ENCODE peak calls at places on chromosomes 4 and X, in four cellular contexts. A, L, I and F are unnamed samples.

GRCh38 chrX:69238153-69238959 is 73.1 kb upstream of the PJA1 start:
- DNase-seq in L (no peak), A (no peak), I (no peak), F (no peak)

GRCh38 chr4:1783970-1784369 is 9.1 kb upstream of the FGFR3 start:
- DNase-seq in I (no peak), L (no peak), A (no peak), F (no peak)

GRCh38 chrX:16934212-16934611 is 12.2 kb upstream of the REPS2 start:
- DNase-seq in A (no peak), I (no peak), L (no peak), F (no peak)

GRCh38 chr4:1460967-1461868 is 55.0 kb upstream of the NKX1-1 start:
- DNase-seq in A (peak; percentile 1), I (no peak), L (no peak), F (no peak)

GRCh38 chr4:99028187-99028586 is 32.7 kb downstream of the METAP1 start:
- DNase-seq in A (peak; percentile 7), L (no peak), I (no peak), F (no peak)

GRCh38 chr4:112140536-112140935 is 4.7 kb upstream of the FAM241A start:
- DNase-seq in L (no peak), A (no peak), I (no peak), F (no peak)

GRCh38 chr4:29861307-29861706 is 858.9 kb upstream of the PCDH7 start:
- DNase-seq in L (peak; percentile 8), A (peak; percentile 25), I (no peak), F (no peak)

GRCh38 chrX:2828404-2829065 is at the start of gene GYG2:
- DNase-seq in L (no peak), A (no peak), I (no peak), F (no peak)

GRCh38 chr4:88938138-88938537 is 118.8 kb downstream of the FAM13A start:
- DNase-seq in A (peak; percentile 80), I (no peak), L (no peak), F (peak; percentile 78)

GRCh38 chr4:76781698-76782595 is 116.0 kb downstream of the SOWAHB start:
- DNase-seq in L (peak; percentile 80), I (no peak), A (peak; percentile 88), F (peak; percentile 93)

GRCh38 chr4:70688795-70689231 is 481 bp downstream of the UTP3 start:
- DNase-seq in A (no peak), L (no peak), I (no peak), F (peak; percentile 3)

GRCh38 chr4:40441415-40441814 is 106.3 kb downstream of the CHRNA9 start:
- DNase-seq in A (no peak), L (no peak), I (no peak), F (no peak)

GRCh38 chr4:108536577-108536976 is 83.8 kb upstream of the RPL34 start:
- DNase-seq in L (no peak), I (no peak), A (peak; percentile 38), F (no peak)

GRCh38 chr4:78693777-78694456 is 82.2 kb upstream of the BMP2K start:
- DNase-seq in L (no peak), I (no peak), A (no peak), F (no peak)

GRCh38 chr4:54487491-54487890 is 170.3 kb upstream of the KIT start:
- DNase-seq in L (no peak), I (no peak), A (no peak), F (no peak)

GRCh38 chr4:175422331-175422730 is 389.7 kb downstream of the GPM6A start:
- DNase-seq in I (no peak), L (no peak), A (peak; percentile 7), F (no peak)

GRCh38 chr4:174423257-174423944 is 98.9 kb downstream of the HPGD start:
- DNase-seq in I (no peak), L (peak; percentile 56), A (peak; percentile 86), F (peak; percentile 75)

GRCh38 chr4:119559044-119559647 is 69.5 kb downstream of the PDE5A start:
- DNase-seq in I (no peak), A (peak; percentile 66), L (peak; percentile 12), F (peak; percentile 21)

GRCh38 chrX:28133763-28134162 is 152.5 kb upstream of the DCAF8L1 start:
- DNase-seq in L (no peak), I (no peak), A (no peak), F (no peak)

GRCh38 chr4:102411416-102411815 is 66.1 kb upstream of the SLC39A8 start:
- DNase-seq in L (no peak), I (no peak), A (peak; percentile 17), F (no peak)

GRCh38 chrX:72201836-72202536 is 20.4 kb downstream of the PIN4 start:
- DNase-seq in A (peak; percentile 77), L (no peak), I (no peak), F (peak; percentile 21)

GRCh38 chrX:126238220-126238619 is 72.1 kb upstream of the DCAF12L2 start:
- DNase-seq in A (no peak), I (no peak), L (no peak), F (no peak)

GRCh38 chrX:81259714-81260395 is 58.0 kb downstream of the SH3BGRL start:
- DNase-seq in I (no peak), L (no peak), A (peak; percentile 19), F (peak; percentile 4)

GRCh38 chrX:2351321-2351720 is 149.5 kb downstream of the DHRSX start:
- DNase-seq in L (no peak), A (peak; percentile 54), I (no peak), F (no peak)

GRCh38 chr4:145541266-145541770 is 59.7 kb downstream of the SMAD1 start:
- DNase-seq in A (peak; percentile 5), I (no peak), L (no peak), F (no peak)

GRCh38 chr4:28523791-28524190 is 1663.2 kb downstream of the STIM2 start:
- DNase-seq in I (no peak), L (no peak), A (no peak), F (no peak)

GRCh38 chr4:16597829-16598228 is 300.6 kb downstream of the LDB2 start:
- DNase-seq in L (no peak), I (no peak), A (peak; percentile 31), F (no peak)

GRCh38 chr4:85147481-85148076 is 181.1 kb upstream of the WDFY3 start:
- DNase-seq in I (peak; percentile 76), L (peak; percentile 69), A (peak; percentile 68), F (peak; percentile 36)

GRCh38 chrX:72141372-72142004 is 9.8 kb upstream of the RTL5 start:
- DNase-seq in I (no peak), A (peak; percentile 37), L (no peak), F (no peak)

GRCh38 chr4:153067376-153067775 is 131.3 kb downstream of the FHDC1 start:
- DNase-seq in A (peak; percentile 69), I (no peak), L (no peak), F (no peak)

GRCh38 chrX:56812515-56813105 is 83.6 kb downstream of the NBDY start:
- DNase-seq in A (no peak), L (no peak), I (no peak), F (no peak)

GRCh38 chr4:67158669-67159068 is 386.6 kb downstream of the CENPC start:
- DNase-seq in L (no peak), I (no peak), A (no peak), F (no peak)

GRCh38 chr4:115944146-115944905 is 830.9 kb upstream of the NDST4 start:
- DNase-seq in A (peak; percentile 19), L (no peak), I (no peak), F (no peak)

GRCh38 chr4:6573986-6574746 is 823 bp upstream of the MAN2B2 start:
- DNase-seq in L (no peak), A (no peak), I (no peak), F (no peak)
- H3K27ac ChIP-seq in L (no peak overlapping the region), A (no peak overlapping the region), I (no peak overlapping the region), F (peak overlapping the region; percentile 52)

DNA sequence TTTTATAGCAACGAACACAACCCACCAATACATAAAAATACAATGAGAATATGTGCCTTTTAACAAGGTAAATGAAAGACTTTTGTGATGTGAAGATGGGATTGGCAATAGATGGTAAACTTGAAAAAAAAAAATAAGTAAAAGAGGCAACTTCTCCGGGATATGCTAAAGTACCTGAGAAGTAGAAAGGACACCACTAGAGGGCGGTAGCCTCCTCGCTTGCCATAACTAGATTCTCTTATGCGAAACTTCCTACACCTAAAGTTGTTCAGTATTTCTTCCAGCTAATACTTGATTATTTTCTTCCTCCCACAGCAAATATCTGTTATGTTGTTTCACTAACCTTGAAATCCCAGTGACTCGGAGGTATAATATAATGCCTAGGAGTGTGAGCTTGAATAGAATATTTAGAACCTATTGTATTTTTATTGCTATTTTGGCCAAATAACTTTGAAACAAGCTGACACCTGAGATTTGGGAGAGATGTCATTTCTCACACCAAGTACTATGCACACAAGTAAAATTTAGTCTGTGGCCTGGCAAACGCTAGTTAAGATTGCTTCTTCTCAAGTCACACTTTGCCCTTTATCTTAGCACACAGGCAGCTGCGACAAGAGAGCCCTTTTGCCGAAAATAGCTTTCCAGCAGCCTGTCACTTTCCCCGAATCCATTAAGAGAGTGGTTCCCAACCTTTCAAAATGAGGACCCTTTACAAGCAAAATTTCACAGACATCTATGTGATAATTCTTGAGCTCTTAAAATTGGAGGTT is 44.9 kb upstream of the PDLIM5 start:
- DNase-seq in L (peak; percentile 73), A (peak; percentile 85), I (peak; percentile 81), F (peak; percentile 48)
- TF ChIP-seq CTCF in L (peak; percentile 81), A (peak; percentile 83), I (peak; percentile 89), F (peak; percentile 93)

GRCh38 chrX:152960115-152960514 is 33.8 kb downstream of the PNMA5 start:
- DNase-seq in L (no peak), I (no peak), A (peak; percentile 31), F (no peak)

GRCh38 chrX:152958047-152958446 is 35.9 kb downstream of the PNMA5 start:
- DNase-seq in L (no peak), A (peak; percentile 23), I (no peak), F (peak; percentile 2)

GRCh38 chrX:152959626-152960025 is 34.3 kb downstream of the PNMA5 start:
- DNase-seq in I (no peak), L (no peak), A (no peak), F (no peak)

GRCh38 chrX:152958524-152959465 is 35.1 kb downstream of the PNMA5 start:
- DNase-seq in A (peak; percentile 64), I (peak; percentile 92), L (peak; percentile 68), F (peak; percentile 73)
- H3K27ac ChIP-seq in A (no peak overlapping the region), I (peak overlapping the region; percentile 69), L (peak overlapping the region; percentile 55), F (peak overlapping the region; percentile 70)

GRCh38 chr4:184503869-184504300 is 29.5 kb upstream of the IRF2 start:
- DNase-seq in L (no peak), I (no peak), A (no peak), F (no peak)

GRCh38 chr4:184511156-184511555 is 36.8 kb upstream of the IRF2 start:
- DNase-seq in L (no peak), A (no peak), I (no peak), F (no peak)

GRCh38 chr4:184510431-184510830 is 36.1 kb upstream of the IRF2 start:
- DNase-seq in L (no peak), I (no peak), A (no peak), F (no peak)

GRCh38 chr4:184504385-184504784 is 30.0 kb upstream of the IRF2 start:
- DNase-seq in L (no peak), I (no peak), A (no peak), F (no peak)

GRCh38 chr4:184506527-184507121 is 32.3 kb upstream of the IRF2 start:
- DNase-seq in A (peak; percentile 20), L (no peak), I (no peak), F (no peak)
- TF ChIP-seq CTCF in A (no peak), L (peak; percentile 18), I (no peak), F (no peak)